ENCODE peak calls at places on chromosomes 1 and 21, in ten cellular contexts. Z, W, A, M, G, B, K, I, S and X are unnamed samples. For H3K36me3 and H3K9me3, the result is how much of the 10 kb centered on the place peaks cover.

GRCh38 chr1:231421616-231421970 is 494 bp downstream of the EGLN1 start:
- DNase-seq in Z (peak), W (peak), A (no peak), M (peak), G (peak), B (peak), K (peak), I (peak), S (no peak), X (peak)

GRCh38 chr1:155979525-155980343 is 1.4 kb upstream of the ARHGEF2 start:
- DNase-seq in Z (peak), W (peak), A (no peak), M (no peak), G (no peak), B (no peak), K (no peak), I (no peak), S (no peak), X (peak)

GRCh38 chr1:109547412-109548320 is 749 bp upstream of the GNAI3 start:
- DNase-seq in Z (no peak), W (no peak), A (no peak), M (peak), G (peak), B (no peak), K (peak), I (no peak), S (no peak), X (peak)

GRCh38 chr1:85577421-85578320 is 2.9 kb upstream of the CCN1 start:
- DNase-seq in Z (peak), W (peak), A (peak), M (no peak), G (no peak), B (no peak), K (peak), I (no peak), S (no peak), X (peak)

GRCh38 chr1:220732621-220733020 is 15.5 kb upstream of the MTARC2 start:
- DNase-seq in Z (no peak), W (no peak), A (no peak), M (no peak), G (no peak), B (no peak), K (no peak), I (no peak), S (no peak), X (no peak)

GRCh38 chr1:9452516-9453158 is 86.6 kb upstream of the SLC25A33 start:
- DNase-seq in Z (no peak), W (no peak), A (no peak), M (no peak), G (peak), B (no peak), K (no peak), I (no peak), S (no peak), X (no peak)

GRCh38 chr1:54843449-54843848 is 42.3 kb upstream of the TTC22 start:
- DNase-seq in Z (no peak), W (no peak), A (no peak), M (no peak), G (no peak), B (no peak), K (no peak), I (no peak), S (no peak), X (no peak)

GRCh38 chr1:13700521-13701273 is 709 bp downstream of the PRDM2 start:
- DNase-seq in Z (peak), W (no peak), A (no peak), M (peak), G (peak), B (peak), K (peak), I (peak), S (no peak), X (peak)

GRCh38 chr1:116881879-116882520 is 27.7 kb upstream of the PTGFRN start:
- DNase-seq in Z (peak), W (peak), A (no peak), M (peak), G (peak), B (peak), K (peak), I (no peak), S (no peak), X (peak)

GRCh38 chr1:184865831-184866230 is 108.5 kb downstream of the NIBAN1 start:
- DNase-seq in Z (no peak), W (no peak), A (no peak), M (no peak), G (no peak), B (no peak), K (no peak), I (no peak), S (no peak), X (no peak)
- H3K4me3 ChIP-seq in Z (no peak), W (no peak), A (no peak), M (no peak), G (no peak), B (no peak), K (no peak), I (no peak), S (no peak), X (no peak)

DNA sequence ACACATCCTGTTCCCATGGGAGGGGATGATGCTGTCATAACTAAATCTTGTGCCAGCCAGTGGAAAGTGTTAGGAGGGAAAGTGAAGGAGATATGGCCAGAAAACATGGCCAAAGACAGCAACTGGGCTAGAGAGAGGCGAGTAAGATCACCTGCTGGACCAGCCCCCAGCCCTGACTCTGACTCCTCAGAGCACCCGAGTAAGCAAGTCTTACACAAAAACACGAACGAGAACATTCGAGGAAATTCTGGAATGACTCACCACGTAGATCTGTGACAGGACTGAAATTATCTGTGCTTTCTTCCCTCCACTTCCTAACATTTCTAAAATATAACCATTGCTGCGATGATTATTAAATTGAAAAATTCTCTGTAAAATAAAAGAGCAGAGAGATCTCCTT is 9.2 kb downstream of the ZNF496 start:
- DNase-seq in Z (no peak), W (no peak), A (no peak), M (no peak), G (no peak), B (no peak), K (no peak), I (no peak), S (no peak), X (no peak)
- H3K36me3 ChIP-seq in Z (under half), W (half or more), A (half or more), M (under half), G (under half), B (half or more), K (under half), I (under half), S (under half), X (half or more)

DNA sequence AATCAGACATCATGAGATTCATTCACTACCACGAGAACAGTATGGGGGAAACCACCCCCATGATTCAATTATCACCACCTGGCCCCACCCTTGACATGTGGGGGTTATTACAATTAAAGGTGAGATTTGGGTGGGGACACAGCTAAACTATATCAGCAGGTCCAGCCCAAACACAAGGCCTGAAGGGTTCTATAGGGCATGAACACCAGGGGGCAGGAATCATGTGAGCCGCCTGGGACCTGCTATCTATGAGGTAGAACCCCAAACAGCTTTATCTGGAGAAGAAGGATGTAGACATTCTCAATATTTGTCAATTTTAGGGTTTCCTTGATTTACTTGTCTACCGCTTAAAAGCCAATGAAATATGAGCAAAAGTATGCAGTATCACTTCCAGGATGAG is 294.9 kb upstream of the DEPDC1 start:
- DNase-seq in Z (no peak), W (no peak), A (no peak), M (no peak), G (no peak), B (peak), K (no peak), I (no peak), S (no peak), X (no peak)
- H3K9me3 ChIP-seq in Z (under half), W (under half), A (under half), M (under half), G (under half), B (under half), K (under half), I (under half), S (under half), X (under half)

DNA sequence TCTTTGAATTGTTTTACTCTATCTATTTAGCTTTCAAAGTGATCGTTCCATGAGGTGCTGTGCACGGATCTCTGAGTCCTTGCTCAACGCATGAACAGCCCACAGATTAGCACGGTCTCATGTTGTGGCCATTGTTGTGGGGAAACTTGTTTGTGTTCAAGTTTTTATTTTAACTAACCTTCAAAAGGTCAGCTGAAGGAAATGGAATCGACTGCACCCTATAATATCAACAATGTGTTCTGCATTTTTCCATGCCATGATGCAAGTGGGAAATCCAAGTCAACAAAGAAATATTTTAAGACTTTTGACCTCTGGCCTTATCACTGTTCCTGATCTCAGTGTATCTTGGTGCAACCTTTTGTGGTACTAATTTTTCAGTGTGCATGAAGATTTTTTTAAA is 6.1 kb downstream of the SH2D1B start:
- DNase-seq in Z (no peak), W (no peak), A (no peak), M (no peak), G (no peak), B (no peak), K (no peak), I (no peak), S (no peak), X (no peak)
- H3K4me3 ChIP-seq in Z (no peak), W (no peak), A (no peak), M (no peak), G (no peak), B (no peak), K (no peak), I (no peak), S (no peak), X (no peak)

DNA sequence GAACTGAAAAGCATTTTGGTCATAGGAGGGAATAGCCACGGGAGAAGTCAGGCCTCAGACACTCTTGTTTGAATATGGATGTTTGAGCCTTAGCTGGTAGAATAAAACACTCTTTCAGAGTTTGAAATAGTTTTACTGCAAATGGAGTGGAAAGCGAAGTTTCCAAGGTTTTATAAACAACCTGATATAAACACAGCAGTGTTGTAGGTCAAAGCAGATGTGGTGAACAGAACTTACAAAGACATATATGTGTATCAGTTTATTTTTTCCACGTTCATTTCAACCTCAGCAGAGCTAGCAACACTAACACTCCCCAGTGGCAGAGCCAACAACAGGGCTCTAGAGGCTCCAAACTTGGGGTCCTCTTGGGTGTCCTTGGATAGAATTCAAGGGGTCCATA is 89.9 kb downstream of the WLS start:
- DNase-seq in Z (no peak), W (no peak), A (no peak), M (peak), G (no peak), B (no peak), K (no peak), I (no peak), S (no peak), X (no peak)
- H3K36me3 ChIP-seq in Z (under half), W (under half), A (half or more), M (under half), G (under half), B (under half), K (under half), I (under half), S (under half), X (under half)

GRCh38 chr1:243247901-243248300 is 7.2 kb downstream of the CEP170 start:
- DNase-seq in Z (no peak), W (no peak), A (no peak), M (no peak), G (no peak), B (no peak), K (no peak), I (no peak), S (no peak), X (no peak)
- H3K9me3 ChIP-seq in Z (under half), W (under half), A (under half), M (under half), G (under half), B (under half), K (under half), I (under half), S (under half), X (under half)

GRCh38 chr1:34867421-34867820 is 7.9 kb upstream of the SMIM12 start:
- DNase-seq in Z (no peak), W (no peak), A (no peak), M (no peak), G (no peak), B (no peak), K (no peak), I (no peak), S (no peak), X (no peak)

GRCh38 chr1:34865981-34866761 is 6.6 kb upstream of the SMIM12 start:
- DNase-seq in Z (peak), W (peak), A (peak), M (peak), G (peak), B (peak), K (peak), I (peak), S (no peak), X (peak)

GRCh38 chr1:34868230-34869049 is 8.9 kb upstream of the SMIM12 start:
- DNase-seq in Z (no peak), W (no peak), A (no peak), M (no peak), G (no peak), B (no peak), K (no peak), I (no peak), S (no peak), X (no peak)

GRCh38 chr1:34865573-34865972 is 6.0 kb upstream of the SMIM12 start:
- DNase-seq in Z (no peak), W (no peak), A (peak), M (no peak), G (no peak), B (no peak), K (no peak), I (no peak), S (no peak), X (no peak)

DNA sequence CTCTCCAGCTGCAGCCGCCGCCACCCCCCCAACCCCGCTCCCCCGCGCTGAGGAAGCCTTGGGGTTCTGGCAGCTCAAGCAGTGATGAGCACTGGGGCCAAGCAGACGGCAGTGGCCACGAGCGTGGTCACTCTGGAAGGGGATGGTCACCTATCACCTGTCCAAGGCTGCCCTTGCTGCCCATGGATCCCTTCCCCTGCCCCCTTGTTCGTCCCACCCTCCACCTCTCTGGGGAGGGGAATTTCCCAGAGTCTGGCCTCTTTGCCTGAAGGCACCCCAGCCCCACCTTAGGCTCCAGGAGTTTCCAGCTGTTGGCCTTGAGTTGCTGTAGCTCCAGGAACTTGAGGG is 7.2 kb upstream of the SMIM12 start:
- DNase-seq in Z (no peak), W (no peak), A (no peak), M (no peak), G (no peak), B (no peak), K (no peak), I (no peak), S (no peak), X (no peak)
- H3K4me3 ChIP-seq in Z (peak), W (peak), A (no peak), M (peak), G (peak), B (no peak), K (no peak), I (peak), S (no peak), X (peak)

GRCh38 chr21:46544824-46545223 is 60.1 kb downstream of the S100B start:
- DNase-seq in Z (no peak), W (no peak), A (no peak), M (no peak), G (no peak), B (no peak), K (no peak), I (no peak), S (no peak), X (no peak)

GRCh38 chr21:46543306-46543705 is 61.6 kb downstream of the S100B start:
- DNase-seq in Z (no peak), W (no peak), A (peak), M (no peak), G (no peak), B (no peak), K (no peak), I (no peak), S (no peak), X (no peak)

GRCh38 chr21:46545363-46545762 is 59.5 kb downstream of the S100B start:
- DNase-seq in Z (no peak), W (no peak), A (no peak), M (peak), G (no peak), B (no peak), K (no peak), I (no peak), S (peak), X (no peak)

GRCh38 chr21:46542588-46543092 is 62.2 kb downstream of the S100B start:
- DNase-seq in Z (no peak), W (no peak), A (peak), M (no peak), G (no peak), B (peak), K (no peak), I (no peak), S (no peak), X (no peak)

DNA sequence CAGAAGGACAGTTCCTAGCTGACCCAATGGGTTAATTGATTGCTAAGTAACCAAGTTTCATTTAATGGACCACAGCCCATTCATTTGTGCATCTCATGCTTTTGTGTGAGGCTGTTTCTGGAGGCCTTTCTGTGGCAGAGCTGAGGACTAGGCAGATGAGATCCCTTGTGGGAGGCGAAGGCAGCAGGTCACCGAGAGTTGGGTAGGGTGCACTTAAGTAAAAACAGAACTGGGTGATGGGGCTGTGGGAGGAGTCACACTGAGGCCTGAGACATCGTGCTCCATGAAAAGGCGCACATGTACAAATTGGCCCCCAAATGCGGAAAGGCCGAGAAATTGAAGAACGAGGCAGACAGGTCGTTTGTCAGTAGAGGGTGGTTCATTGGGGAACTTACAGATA is 60.9 kb downstream of the S100B start:
- DNase-seq in Z (no peak), W (no peak), A (no peak), M (no peak), G (no peak), B (no peak), K (no peak), I (no peak), S (no peak), X (no peak)
- H3K36me3 ChIP-seq in Z (under half), W (under half), A (under half), M (half or more), G (under half), B (half or more), K (under half), I (half or more), S (under half), X (half or more)

GRCh38 chr1:2914702-2915101 is 106.6 kb upstream of the ACTRT2 start:
- DNase-seq in Z (no peak), W (no peak), A (no peak), M (no peak), G (no peak), B (peak), K (no peak), I (no peak), S (no peak), X (no peak)

GRCh38 chr1:2912424-2912823 is 108.8 kb upstream of the ACTRT2 start:
- DNase-seq in Z (no peak), W (no peak), A (no peak), M (no peak), G (no peak), B (no peak), K (no peak), I (no peak), S (no peak), X (no peak)

GRCh38 chr1:2910211-2910610 is 108.7 kb upstream of the TTC34 start:
- DNase-seq in Z (no peak), W (no peak), A (no peak), M (no peak), G (no peak), B (no peak), K (no peak), I (no peak), S (no peak), X (no peak)

GRCh38 chr1:2911391-2912178 is 109.7 kb upstream of the ACTRT2 start:
- DNase-seq in Z (no peak), W (no peak), A (peak), M (no peak), G (no peak), B (no peak), K (no peak), I (no peak), S (no peak), X (no peak)

GRCh38 chr1:2913091-2913490 is 108.2 kb upstream of the ACTRT2 start:
- DNase-seq in Z (no peak), W (no peak), A (no peak), M (no peak), G (no peak), B (peak), K (no peak), I (no peak), S (no peak), X (no peak)
- H3K9me3 ChIP-seq in Z (under half), W (under half), A (under half), M (half or more), G (under half), B (under half), K (under half), I (under half), S (under half), X (under half)